ENCODE peak calls at places on chromosomes 3 and 15, in four cellular contexts. D is IMR-90, K is DND-41, S is Peyer's patch. N is an unnamed sample.

GRCh38 chr3:142929109-142929508 is 34.4 kb downstream of the PAQR9 start:
- DNase-seq in K (peak; percentile 47), D (peak; percentile 61), S (no peak), N (peak; percentile 57)

GRCh38 chr3:128413003-128413370 is 53.7 kb downstream of the DNAJB8 start:
- DNase-seq in D (no peak), K (no peak), S (no peak), N (no peak)

GRCh38 chr15:70491183-70491621 is 272.2 kb downstream of the UACA start:
- DNase-seq in K (peak; percentile 33), S (no peak), D (peak; percentile 71), N (no peak)

GRCh38 chr3:62876064-62876463 is 848 bp upstream of the CADPS start:
- DNase-seq in K (peak; percentile 11), S (no peak), D (peak; percentile 20), N (peak; percentile 69)

GRCh38 chr15:39156166-39156565 is 424.7 kb upstream of the THBS1 start:
- DNase-seq in K (no peak), S (no peak), D (no peak), N (no peak)

GRCh38 chr15:32851619-32852416 is 134.0 kb downstream of the GREM1 start:
- DNase-seq in K (no peak), S (no peak), D (peak; percentile 96), N (no peak)

GRCh38 chr3:191328963-191329653 is at the start of gene CCDC50:
- DNase-seq in D (peak; percentile 72), S (peak; percentile 85), K (no peak), N (peak; percentile 88)

GRCh38 chr3:3740061-3740460 is 59.2 kb upstream of the LRRN1 start:
- DNase-seq in D (no peak), S (no peak), K (no peak), N (no peak)

GRCh38 chr3:159787794-159788205 is 200.8 kb upstream of the IL12A start:
- DNase-seq in K (no peak), D (peak; percentile 85), S (no peak), N (peak; percentile 66)

GRCh38 chr15:23497710-23498111 is 50.7 kb upstream of the GOLGA6L2 start:
- DNase-seq in D (no peak), K (peak; percentile 26), S (no peak), N (no peak)

GRCh38 chr15:74179101-74179841 is 5.8 kb downstream of the ISLR start:
- DNase-seq in K (no peak), D (peak; percentile 86), S (peak; percentile 19), N (no peak)

GRCh38 chr15:39595621-39596221 is 14.8 kb downstream of the THBS1 start:
- DNase-seq in D (peak; percentile 43), S (no peak), K (no peak), N (no peak)

GRCh38 chr3:42057561-42058211 is 33.5 kb upstream of the TRAK1 start:
- DNase-seq in D (no peak), K (no peak), S (peak; percentile 76), N (peak; percentile 69)

DNA sequence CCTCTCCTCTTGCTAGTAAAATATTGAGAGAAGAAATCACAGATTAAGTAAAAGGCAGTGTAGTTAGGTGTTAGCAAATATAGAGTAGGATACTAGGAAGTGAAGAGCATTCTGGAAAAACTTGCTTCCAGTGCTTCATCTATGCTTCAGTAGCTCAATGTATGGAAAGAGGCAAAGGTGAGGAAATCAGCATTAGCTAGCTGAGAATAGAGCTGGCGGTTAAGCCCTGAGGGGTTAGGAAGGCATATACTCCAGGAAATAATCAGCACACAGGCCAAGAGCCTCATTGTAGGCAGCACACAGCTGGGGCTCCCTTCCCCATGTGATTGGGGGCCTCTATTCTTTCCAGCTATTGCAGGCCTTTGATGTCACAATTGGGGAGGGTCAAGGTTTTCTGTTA is 13.8 kb downstream of the RCCD1 start:
- DNase-seq in K (no peak), S (no peak), D (no peak), N (no peak)
- H3K36me3 ChIP-seq in K (peaks cover 84% of the 10 kb centered on the region), S (no peaks in the 10 kb centered on the region), D (peaks cover 31% of the 10 kb centered on the region), N (peaks cover 5% of the 10 kb centered on the region)

GRCh38 chr3:16297991-16298885 is 33.2 kb downstream of the OXNAD1 start:
- DNase-seq in D (no peak), S (no peak), K (no peak), N (no peak)
- H3K36me3 ChIP-seq in D (peaks cover 6% of the 10 kb centered on the region), S (no peaks in the 10 kb centered on the region), K (peaks cover 56% of the 10 kb centered on the region), N (no peaks in the 10 kb centered on the region)

GRCh38 chr15:89707577-89707976 is 17.0 kb downstream of the WDR93 start:
- DNase-seq in D (no peak), S (no peak), K (no peak), N (no peak)
- H3K36me3 ChIP-seq in D (no peaks in the 10 kb centered on the region), S (no peaks in the 10 kb centered on the region), K (no peaks in the 10 kb centered on the region), N (no peaks in the 10 kb centered on the region)

DNA sequence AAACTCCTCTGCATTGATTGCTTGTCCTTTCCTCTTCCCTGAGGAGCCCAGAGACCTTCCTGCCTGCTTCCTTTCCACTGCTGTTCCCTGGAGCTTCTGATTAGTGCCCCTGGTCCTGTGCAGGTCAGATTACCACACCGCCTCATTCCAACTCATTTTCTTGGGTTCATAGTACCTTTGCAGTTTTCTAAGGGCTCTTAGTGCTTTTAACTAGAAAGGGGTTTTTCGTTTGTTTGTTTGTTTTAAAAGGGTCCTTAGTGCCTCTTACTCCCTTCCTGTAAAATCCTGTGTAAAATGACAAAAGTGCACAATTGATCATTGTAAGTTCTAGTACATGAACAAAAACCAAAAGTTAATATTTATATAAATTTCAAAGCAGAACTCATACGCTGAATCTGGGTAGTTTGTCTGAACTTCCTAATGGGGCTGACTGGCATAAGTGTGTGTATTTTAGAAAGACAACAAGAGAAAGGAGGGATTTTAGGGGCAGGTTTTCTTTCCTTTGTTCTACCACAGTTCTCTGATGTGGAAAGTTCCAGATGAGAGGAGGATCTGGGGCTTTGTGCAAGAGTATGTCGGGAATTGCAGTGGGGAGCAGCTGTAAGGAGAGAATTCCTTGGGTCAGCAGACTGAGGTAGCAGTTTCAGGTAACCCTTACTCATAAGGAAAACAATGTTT is 30.6 kb downstream of the SNRK start:
- DNase-seq in K (no peak), D (no peak), S (no peak), N (no peak)
- H3K36me3 ChIP-seq in K (no peaks in the 10 kb centered on the region), D (peaks cover 3% of the 10 kb centered on the region), S (no peaks in the 10 kb centered on the region), N (no peaks in the 10 kb centered on the region)

GRCh38 chr3:186551387-186551786 is 7.2 kb upstream of the CRYGS start:
- DNase-seq in S (no peak), K (no peak), D (no peak), N (no peak)
- H3K36me3 ChIP-seq in S (no peaks in the 10 kb centered on the region), K (peaks cover 73% of the 10 kb centered on the region), D (peaks cover 19% of the 10 kb centered on the region), N (no peaks in the 10 kb centered on the region)